ENCODE peak calls at places on chromosomes 13 and 19, in seven cellular contexts. Z is activated CD4-positive, alpha-beta memory T cell treated with anti-CD3 and anti-CD28 coated beads for 36 hours; C is H9; J is NCI-H69; A is stromal cell of bone marrow; R is NCI-H1092 treated with DMSO at 0.1 percent for 48 hours; V is epithelial cell of esophagus. I is an unnamed sample.

GRCh38 chr19:16342002-16342715 is 17.5 kb downstream of the KLF2 start:
- DNase-seq in Z (peak), C (no peak), J (no peak), A (no peak), R (no peak), V (no peak), I (no peak)

GRCh38 chr13:19606737-19607136 is 26.7 kb upstream of the MPHOSPH8 start:
- DNase-seq in Z (no peak), C (no peak), J (no peak), A (no peak), R (no peak), V (no peak), I (no peak)

GRCh38 chr13:110458017-110458416 is 103.5 kb downstream of the RAB20 start:
- DNase-seq in Z (no peak), C (no peak), J (no peak), A (no peak), R (no peak), V (no peak), I (no peak)

GRCh38 chr13:76048675-76049396 is 412.7 kb downstream of the LMO7 start:
- DNase-seq in Z (no peak), C (no peak), J (peak), A (no peak), R (peak), V (no peak), I (no peak)

GRCh38 chr13:30128591-30128990 is 178.8 kb downstream of the KATNAL1 start:
- DNase-seq in Z (no peak), C (no peak), J (no peak), A (no peak), R (no peak), V (no peak), I (no peak)

GRCh38 chr13:68056816-68057710 is 826.9 kb upstream of the PCDH9 start:
- DNase-seq in Z (no peak), C (no peak), J (peak), A (no peak), R (no peak), V (peak), I (no peak)

GRCh38 chr19:39411832-39412099 is 703 bp upstream of the PLEKHG2 start:
- DNase-seq in Z (peak), C (peak), J (peak), A (peak), R (peak), V (peak), I (peak)

GRCh38 chr13:99133230-99133629 is 67.4 kb upstream of the UBAC2 start:
- DNase-seq in Z (no peak), C (no peak), J (no peak), A (no peak), R (no peak), V (no peak), I (no peak)

GRCh38 chr19:37979547-37980082 is 72.6 kb downstream of the SIPA1L3 start:
- DNase-seq in Z (no peak), C (no peak), J (peak), A (no peak), R (no peak), V (peak), I (no peak)

GRCh38 chr19:14218615-14219330 is 12.8 kb upstream of the ADGRL1 start:
- DNase-seq in Z (no peak), C (no peak), J (no peak), A (no peak), R (no peak), V (no peak), I (no peak)

GRCh38 chr13:21898990-21899389 is 228.1 kb downstream of the FGF9 start:
- DNase-seq in Z (no peak), C (peak), J (no peak), A (no peak), R (no peak), V (no peak), I (no peak)

GRCh38 chr13:44755872-44756271 is 179.7 kb upstream of the TSC22D1 start:
- DNase-seq in Z (no peak), C (no peak), J (no peak), A (peak), R (no peak), V (peak), I (no peak)

GRCh38 chr13:75864718-75865117 is 228.6 kb downstream of the LMO7 start:
- DNase-seq in Z (no peak), C (no peak), J (no peak), A (peak), R (no peak), V (peak), I (no peak)

GRCh38 chr13:22235950-22236290 is 565.0 kb downstream of the FGF9 start:
- DNase-seq in Z (no peak), C (peak), J (peak), A (no peak), R (no peak), V (no peak), I (peak)

GRCh38 chr13:69545500-69546025 is 562.1 kb upstream of the ATXN8OS start:
- DNase-seq in Z (no peak), C (no peak), J (no peak), A (no peak), R (no peak), V (no peak), I (no peak)

GRCh38 chr13:112145221-112146072 is 78.5 kb downstream of the SOX1 start:
- DNase-seq in Z (no peak), C (no peak), J (no peak), A (no peak), R (no peak), V (no peak), I (no peak)

GRCh38 chr13:113273856-113274590 is 23.0 kb upstream of the LAMP1 start:
- DNase-seq in Z (no peak), C (no peak), J (no peak), A (peak), R (no peak), V (peak), I (no peak)

GRCh38 chr19:28966737-28967401 is 246.1 kb downstream of the UQCRFS1 start:
- DNase-seq in Z (no peak), C (no peak), J (no peak), A (no peak), R (no peak), V (no peak), I (peak)

GRCh38 chr19:58409010-58409790 is 751 bp downstream of the ZNF584 start:
- DNase-seq in Z (peak), C (peak), J (peak), A (no peak), R (peak), V (peak), I (peak)

GRCh38 chr13:48574036-48574796 is 41.3 kb upstream of the RCBTB2 start:
- DNase-seq in Z (no peak), C (no peak), J (no peak), A (no peak), R (no peak), V (peak), I (no peak)